ENCODE peak calls at places on chromosomes 11 and 22, in seven cellular contexts. B, T, R, E, Y, X and G are unnamed samples.

GRCh38 chr11:65185869-65186341 is 4.2 kb downstream of the CAPN1 start:
- DNase-seq in B (no peak), T (no peak), R (no peak), E (no peak), Y (no peak), X (no peak), G (no peak)

GRCh38 chr22:38850941-38851849 is 7.4 kb upstream of the NPTXR start:
- DNase-seq in B (peak; percentile 67), T (no peak), R (no peak), E (no peak), Y (no peak), X (no peak), G (no peak)

GRCh38 chr11:75632962-75633361 is 35.9 kb downstream of the MAP6 start:
- DNase-seq in B (no peak), T (no peak), R (no peak), E (no peak), Y (no peak), X (no peak), G (no peak)

GRCh38 chr22:35561796-35562526 is 21.3 kb downstream of the RASD2 start:
- DNase-seq in B (peak; percentile 91), T (no peak), R (no peak), E (peak; percentile 19), Y (no peak), X (no peak), G (no peak)

GRCh38 chr11:65370659-65371049 is 11.8 kb downstream of the SLC25A45 start:
- DNase-seq in B (no peak), T (no peak), R (no peak), E (no peak), Y (no peak), X (no peak), G (no peak)

GRCh38 chr11:37973926-37974325 is 1375.9 kb upstream of the RAG2 start:
- DNase-seq in B (peak; percentile 73), T (no peak), R (no peak), E (no peak), Y (no peak), X (no peak), G (no peak)

GRCh38 chr11:65188486-65188885 is 6.8 kb downstream of the CAPN1 start:
- DNase-seq in B (no peak), T (no peak), R (no peak), E (no peak), Y (no peak), X (no peak), G (no peak)

GRCh38 chr22:37443977-37444376 is 16.7 kb upstream of the ELFN2 start:
- DNase-seq in B (no peak), T (no peak), R (no peak), E (no peak), Y (no peak), X (no peak), G (no peak)

GRCh38 chr22:46145361-46145851 is 4.9 kb upstream of the PPARA start:
- DNase-seq in B (no peak), T (no peak), R (no peak), E (no peak), Y (no peak), X (no peak), G (no peak)